ENCODE peak calls at places on chromosomes 3 and 15, in six cellular contexts. D is HepG2, V is SK-N-SH, A is K562, G is H1, E is GM12878. T is an unnamed sample.

GRCh38 chr15:65028338-65028737 is 1.1 kb downstream of the MTFMT start:
- DNase-seq in A (peak), G (no peak), V (no peak), E (no peak), D (no peak), T (peak)

GRCh38 chr15:48798319-48798718 is 12.6 kb downstream of the CEP152 start:
- DNase-seq in G (no peak), V (peak), A (no peak), D (no peak), E (no peak), T (no peak)

GRCh38 chr3:128482175-128482856 is 10.7 kb downstream of the GATA2 start:
- DNase-seq in V (peak), D (no peak), G (no peak), A (no peak), E (no peak), T (no peak)

GRCh38 chr3:64214002-64214696 is 11.1 kb downstream of the PRICKLE2 start:
- DNase-seq in E (no peak), A (no peak), V (peak), D (no peak), G (no peak), T (no peak)

GRCh38 chr15:89177633-89178306 is 43.6 kb downstream of the RLBP1 start:
- DNase-seq in A (peak), G (no peak), V (peak), D (peak), E (peak), T (peak)

GRCh38 chr15:85474700-85475316 is 94.4 kb downstream of the AKAP13 start:
- DNase-seq in G (no peak), E (peak), D (no peak), A (no peak), V (no peak), T (no peak)

GRCh38 chr15:47673343-47673761 is 44.0 kb upstream of the SEMA6D start:
- DNase-seq in A (no peak), V (peak), G (no peak), D (no peak), E (no peak), T (no peak)

GRCh38 chr15:31440754-31441298 is 114.2 kb downstream of the KLF13 start:
- DNase-seq in E (no peak), A (peak), D (no peak), G (no peak), V (peak), T (no peak)

GRCh38 chr3:37624276-37624675 is 237.4 kb upstream of the CTDSPL start:
- DNase-seq in V (no peak), E (no peak), D (no peak), A (no peak), G (no peak), T (no peak)

GRCh38 chr3:14150491-14151230 is 25.8 kb downstream of the TMEM43 start:
- DNase-seq in D (no peak), A (no peak), E (no peak), V (no peak), G (no peak), T (no peak)

GRCh38 chr3:14773691-14774128 is 45.1 kb upstream of the FGD5 start:
- DNase-seq in D (no peak), V (no peak), E (no peak), A (no peak), G (no peak), T (no peak)

GRCh38 chr15:85692873-85693272 is 101.9 kb downstream of the KLHL25 start:
- DNase-seq in G (no peak), D (no peak), A (no peak), E (peak), V (no peak), T (no peak)

GRCh38 chr15:86915811-86916331 is 836.2 kb downstream of the AGBL1 start:
- DNase-seq in D (peak), E (no peak), V (peak), G (no peak), A (peak), T (no peak)

GRCh38 chr15:49620658-49621326 is at the start of the genes DTWD1 and FAM227B:
- DNase-seq in E (peak), V (peak), D (peak), G (peak), A (peak), T (peak)

GRCh38 chr15:91408476-91409076 is 308.5 kb downstream of the SV2B start:
- DNase-seq in G (no peak), D (no peak), V (peak), E (no peak), A (no peak), T (no peak)

GRCh38 chr3:58025824-58026579 is 17.8 kb downstream of the FLNB start:
- DNase-seq in D (peak), E (no peak), V (peak), A (no peak), G (no peak), T (no peak)

GRCh38 chr3:174951023-174951422 is 91.9 kb downstream of the NAALADL2 start:
- DNase-seq in V (no peak), D (no peak), A (no peak), E (no peak), G (no peak), T (no peak)

GRCh38 chr15:33296856-33297255 is 13.9 kb upstream of the RYR3 start:
- DNase-seq in V (no peak), E (no peak), A (no peak), G (no peak), D (no peak), T (no peak)

GRCh38 chr3:49476563-49476962 is 6.5 kb downstream of the DAG1 start:
- DNase-seq in D (no peak), A (no peak), G (no peak), V (no peak), E (peak), T (peak)

GRCh38 chr3:186630950-186631624 is 9.1 kb upstream of the FETUB start:
- DNase-seq in E (no peak), A (no peak), V (no peak), D (peak), G (no peak), T (no peak)

GRCh38 chr3:37291275-37291700 is 116.9 kb upstream of the LRRFIP2 start:
- DNase-seq in G (no peak), V (no peak), E (no peak), D (no peak), A (peak), T (no peak)

GRCh38 chr3:141384575-141384974 is 16.3 kb downstream of the ZBTB38 start:
- DNase-seq in E (no peak), G (no peak), D (no peak), A (no peak), V (no peak), T (no peak)

GRCh38 chr15:96337991-96338771 is 7.7 kb downstream of the NR2F2 start:
- DNase-seq in A (no peak), V (no peak), G (no peak), D (no peak), E (no peak), T (no peak)
- H3K4me3 ChIP-seq in A (peak), V (no peak), G (no peak), D (peak), E (peak), T (no peak)

GRCh38 chr3:133803474-133803873 is 2.1 kb upstream of the SRPRB start:
- DNase-seq in D (no peak), E (no peak), A (no peak), V (no peak), G (no peak), T (no peak)

GRCh38 chr3:133804896-133805295 is 719 bp upstream of the SRPRB start:
- DNase-seq in V (no peak), G (no peak), E (no peak), A (no peak), D (no peak), T (no peak)

GRCh38 chr3:133797396-133798105 is 8.1 kb upstream of the SRPRB start:
- DNase-seq in E (no peak), A (no peak), D (no peak), G (no peak), V (no peak), T (no peak)

GRCh38 chr3:133805384-133805701 is 272 bp upstream of the SRPRB start:
- DNase-seq in A (no peak), V (peak), G (no peak), D (no peak), E (no peak), T (no peak)

GRCh38 chr3:133799794-133800585 is 5.6 kb upstream of the SRPRB start:
- DNase-seq in A (no peak), V (no peak), E (no peak), G (no peak), D (peak), T (peak)
- TF ChIP-seq GABPA in A (no peak), V (no peak), E (no peak), G (no peak), D (no peak), T (no peak)

GRCh38 chr3:180564676-180565075 is 37.3 kb upstream of the TTC14 start:
- DNase-seq in D (no peak), V (no peak), A (no peak), G (no peak), E (no peak), T (no peak)

GRCh38 chr3:180571831-180572578 is 30.0 kb upstream of the TTC14 start:
- DNase-seq in A (no peak), E (no peak), V (no peak), G (no peak), D (no peak), T (no peak)

DNA sequence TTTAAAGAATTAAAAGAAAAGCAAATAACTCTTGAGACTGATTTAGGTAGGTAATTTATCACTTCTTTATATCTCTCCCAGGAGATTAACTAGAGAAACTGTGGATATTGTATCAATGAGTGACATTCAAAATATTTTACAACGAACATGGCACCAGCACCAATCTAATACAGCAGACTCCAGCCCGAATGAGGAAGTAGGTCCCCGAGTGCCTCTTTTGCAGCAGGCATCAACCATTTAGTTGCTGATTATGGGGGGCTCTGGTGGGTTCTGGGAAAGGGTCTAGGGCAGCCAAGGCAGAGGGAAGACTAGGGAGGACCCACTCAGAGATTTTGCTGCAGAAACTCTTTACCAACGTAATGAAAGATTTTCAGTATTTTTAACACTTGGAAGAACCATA is 31.7 kb upstream of the TTC14 start:
- DNase-seq in A (no peak), E (no peak), G (no peak), V (no peak), D (no peak), T (peak)
- H3K4me3 ChIP-seq in A (no peak), E (no peak), G (no peak), V (no peak), D (no peak), T (no peak)

GRCh38 chr3:46882377-46883015 is 5.0 kb downstream of the PTH1R start:
- DNase-seq in G (no peak), V (peak), D (no peak), E (no peak), A (peak), T (no peak)
- TF ChIP-seq GABPA in G (no peak), V (no peak), D (no peak), E (no peak), A (no peak), T (no peak)

GRCh38 chr3:197793246-197793645 is 2.2 kb downstream of the LRCH3 start:
- DNase-seq in D (no peak), E (peak), A (no peak), V (no peak), G (no peak), T (no peak)
- H3K4me3 ChIP-seq in D (no peak), E (peak), A (no peak), V (no peak), G (no peak), T (no peak)

DNA sequence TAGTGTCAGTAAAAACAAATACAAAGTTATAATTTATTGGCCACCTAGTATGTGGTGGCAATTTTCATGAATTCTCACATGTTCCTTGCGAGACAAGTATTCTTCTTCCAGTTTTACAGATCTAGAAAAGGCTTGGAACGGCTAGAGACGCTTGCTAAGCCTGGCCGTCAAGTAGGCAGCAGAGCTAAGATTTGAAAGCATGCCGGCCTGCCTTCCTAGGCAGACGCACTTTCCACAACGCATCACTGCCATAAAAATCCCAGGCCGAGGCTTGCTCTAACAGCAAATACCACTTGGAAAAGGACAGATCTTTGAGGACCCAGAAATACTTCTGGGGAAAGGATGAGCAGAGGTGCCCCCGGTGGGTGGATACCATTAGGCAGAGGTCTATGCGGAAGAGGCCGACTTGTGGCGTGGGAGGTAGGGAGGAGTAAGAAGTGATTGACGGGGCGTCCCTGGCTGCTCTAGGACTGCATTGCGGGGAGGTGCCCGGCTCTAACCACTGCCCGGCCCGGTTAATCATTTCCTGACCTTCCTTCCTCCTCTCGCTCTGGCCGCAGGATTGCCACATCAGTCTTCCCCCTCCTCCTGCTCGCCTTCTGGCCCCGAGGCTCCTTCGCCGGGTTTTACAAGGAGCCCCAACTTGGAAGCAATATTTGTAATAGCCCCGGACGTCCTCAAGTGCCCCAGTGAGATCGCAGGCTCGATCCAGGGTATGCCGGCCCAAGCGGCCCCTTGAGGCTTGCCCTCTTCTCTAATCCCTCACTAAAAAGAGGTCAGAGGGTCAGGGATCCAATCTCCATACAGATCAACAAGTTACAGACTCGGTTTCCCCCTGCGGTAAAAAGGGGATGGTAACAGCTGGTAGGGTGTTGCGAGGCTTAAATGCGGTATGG is 1.3 kb upstream of the USP3 start:
- DNase-seq in D (peak), E (peak), A (peak), V (no peak), G (no peak), T (peak)
- TF ChIP-seq GABPA in D (peak), E (no peak), A (peak), V (no peak), G (no peak), T (peak)